ENCODE peak calls at places on chromosomes 5 and 9, in eight cellular contexts. W is IMR-90; Q is activated CD4-positive, CD25-positive, alpha-beta regulatory T cell treated with anti-CD3 and anti-CD28 coated beads, Interleukin-2, amount 50 U/mL, for 72 hours; L is NCI-H1105; T is midbrain; E is H4; X is AG09309; R is transverse colon. B is an unnamed sample.

GRCh38 chr5:91291628-91292569 is 91.2 kb downstream of the ARRDC3 start:
- DNase-seq in W (no peak), X (no peak), L (no peak), T (no peak), E (no peak), Q (no peak), R (no peak), B (no peak)

GRCh38 chr5:16618138-16618897 is 1.5 kb upstream of the RETREG1 start:
- DNase-seq in Q (no peak), R (no peak), X (no peak), W (no peak), T (no peak), L (no peak), E (no peak), B (no peak)

GRCh38 chr9:123928471-123929176 is 1.3 kb downstream of the DENND1A start:
- DNase-seq in X (no peak), R (no peak), W (peak; percentile 41), E (no peak), L (no peak), Q (no peak), T (no peak), B (no peak)

GRCh38 chr5:88875609-88876234 is 7.3 kb downstream of the MEF2C start:
- DNase-seq in T (peak; percentile 13), Q (no peak), R (no peak), X (no peak), L (no peak), W (no peak), E (peak; percentile 23), B (no peak)

GRCh38 chr5:79111960-79112702 is 522 bp downstream of the BHMT start:
- DNase-seq in W (no peak), T (no peak), E (no peak), Q (no peak), R (no peak), X (no peak), L (no peak), B (no peak)

GRCh38 chr5:146233441-146233840 is 30.0 kb downstream of the RBM27 start:
- DNase-seq in L (no peak), E (no peak), T (peak; percentile 6), W (no peak), R (no peak), X (no peak), Q (no peak), B (no peak)

GRCh38 chr5:156621719-156622118 is 228.4 kb upstream of the PPP1R2B start:
- DNase-seq in R (no peak), Q (no peak), L (no peak), T (no peak), W (no peak), E (no peak), X (no peak), B (no peak)

GRCh38 chr5:137310051-137310730 is 188.9 kb downstream of the SPOCK1 start:
- DNase-seq in W (peak; percentile 93), X (peak; percentile 88), T (no peak), L (no peak), E (peak; percentile 65), R (no peak), Q (no peak), B (no peak)

GRCh38 chr5:120093178-120093577 is 370.9 kb upstream of the PRR16 start:
- DNase-seq in W (no peak), E (no peak), Q (no peak), X (no peak), T (no peak), L (no peak), R (no peak), B (no peak)

GRCh38 chr5:3780278-3780677 is 184.6 kb downstream of the IRX1 start:
- DNase-seq in R (no peak), W (no peak), T (no peak), L (no peak), X (no peak), E (no peak), Q (no peak), B (no peak)

GRCh38 chr9:38110476-38110875 is 41.4 kb upstream of the SHB start:
- DNase-seq in E (no peak), R (no peak), X (no peak), W (no peak), L (no peak), T (no peak), Q (no peak), B (no peak)

GRCh38 chr5:55533806-55534435 is 843 bp downstream of the PLPP1 start:
- DNase-seq in E (peak; percentile 30), W (peak; percentile 48), L (no peak), T (no peak), Q (no peak), R (peak; percentile 53), X (no peak), B (no peak)

GRCh38 chr5:34535944-34536628 is 120.0 kb upstream of the RAI14 start:
- DNase-seq in L (no peak), Q (no peak), E (no peak), R (no peak), W (peak; percentile 40), X (no peak), T (no peak), B (no peak)

GRCh38 chr9:110538621-110539020 is 40.9 kb downstream of the SVEP1 start:
- DNase-seq in E (no peak), Q (no peak), T (no peak), L (no peak), R (no peak), X (no peak), W (peak; percentile 5), B (no peak)

GRCh38 chr5:36152324-36153298 is 700 bp downstream of the SKP2 start:
- DNase-seq in Q (no peak), W (peak; percentile 27), L (no peak), X (no peak), R (no peak), E (no peak), T (no peak), B (no peak)

GRCh38 chr9:27356446-27356845 is 59.5 kb upstream of the EQTN start:
- DNase-seq in R (no peak), E (no peak), T (peak; percentile 21), X (no peak), L (no peak), Q (no peak), W (no peak), B (no peak)

GRCh38 chr5:77850536-77851228 is 74.5 kb upstream of the TBCA start:
- DNase-seq in T (no peak), Q (no peak), X (no peak), R (no peak), E (no peak), L (no peak), W (no peak), B (no peak)

GRCh38 chr9:98506422-98507054 is 202.2 kb downstream of the GABBR2 start:
- DNase-seq in Q (no peak), L (no peak), R (no peak), X (no peak), W (no peak), T (no peak), E (no peak), B (no peak)

GRCh38 chr5:178304761-178305645 is 72.4 kb upstream of the PHYKPL start:
- DNase-seq in L (no peak), W (no peak), R (no peak), E (no peak), Q (no peak), T (no peak), X (peak; percentile 46), B (no peak)

GRCh38 chr9:93810028-93810971 is 144.9 kb downstream of the BARX1 start:
- DNase-seq in R (no peak), Q (no peak), T (no peak), W (no peak), L (no peak), E (no peak), X (no peak), B (peak; percentile 8)

GRCh38 chr9:116471093-116471906 is 215.8 kb upstream of the TRIM32 start:
- DNase-seq in R (no peak), T (no peak), W (peak; percentile 53), L (no peak), E (no peak), X (no peak), Q (no peak), B (no peak)

GRCh38 chr5:172550996-172551395 is 90.1 kb upstream of the NEURL1B start:
- DNase-seq in E (no peak), T (no peak), L (no peak), R (no peak), W (no peak), X (no peak), Q (no peak), B (no peak)

GRCh38 chr5:148910686-148911361 is 84.4 kb downstream of the ADRB2 start:
- DNase-seq in R (peak; percentile 54), Q (no peak), T (no peak), X (no peak), E (peak; percentile 79), L (no peak), W (peak; percentile 64), B (no peak)

GRCh38 chr5:76074487-76074886 is 8.7 kb upstream of the SV2C start:
- DNase-seq in L (no peak), E (no peak), T (no peak), R (peak; percentile 38), W (no peak), Q (no peak), X (no peak), B (no peak)

GRCh38 chr9:5630038-5630507 is 1.2 kb downstream of the RIC1 start:
- DNase-seq in X (no peak), E (no peak), R (no peak), W (no peak), T (no peak), Q (no peak), L (peak; percentile 12), B (no peak)

GRCh38 chr5:77518304-77518703 is 26.2 kb upstream of the WDR41 start:
- DNase-seq in L (peak; percentile 11), R (no peak), Q (no peak), E (peak; percentile 5), X (no peak), T (no peak), W (peak; percentile 2), B (no peak)

GRCh38 chr5:36949593-36949992 is 73.0 kb downstream of the NIPBL start:
- DNase-seq in Q (no peak), R (no peak), X (no peak), T (no peak), L (no peak), E (no peak), W (no peak), B (no peak)

GRCh38 chr5:122323132-122323548 is 11.1 kb downstream of the SNCAIP start:
- DNase-seq in X (no peak), L (no peak), Q (no peak), W (peak; percentile 41), E (no peak), T (no peak), R (no peak), B (no peak)

GRCh38 chr5:132099073-132099748 is 25.6 kb downstream of the CSF2 start:
- DNase-seq in R (no peak), E (no peak), X (no peak), L (no peak), Q (no peak), W (no peak), T (no peak), B (no peak)

GRCh38 chr5:150209020-150209635 is 19.3 kb downstream of the SLC6A7 start:
- DNase-seq in L (no peak), R (peak; percentile 85), W (peak; percentile 76), E (no peak), X (peak; percentile 67), Q (no peak), T (no peak), B (no peak)

GRCh38 chr5:89827388-89827787 is 582.2 kb downstream of the CETN3 start:
- DNase-seq in Q (no peak), T (no peak), X (no peak), L (no peak), R (no peak), E (no peak), W (no peak), B (no peak)

GRCh38 chr9:113650207-113651131 is 186.9 kb downstream of the RGS3 start:
- DNase-seq in E (peak; percentile 41), R (no peak), W (peak; percentile 88), X (no peak), Q (no peak), L (no peak), T (no peak), B (no peak)

GRCh38 chr5:179230061-179230461 is 115.2 kb downstream of the ADAMTS2 start:
- DNase-seq in W (no peak), T (no peak), Q (no peak), L (no peak), R (peak; percentile 4), E (no peak), X (no peak), B (no peak)

GRCh38 chr5:73454379-73455036 is 5.9 kb upstream of the FOXD1 start:
- DNase-seq in Q (no peak), X (no peak), L (peak; percentile 48), T (peak; percentile 1), R (peak; percentile 59), W (peak; percentile 62), E (peak; percentile 66), B (no peak)